ENCODE peak calls at places on chromosome 19, in eight cellular contexts. One of them, this sample, is unnamed.
A peak's percentile ranks its signal among the peaks of the same experiment; 100 is the strongest.

GRCh38 chr19:5064896-5065295 is 96.0 kb downstream of the KDM4B start:
- DNase-seq in IMR-90: no peak
- DNase-seq in thyroid gland: no peak
- DNase-seq in heart left ventricle: no peak
- DNase-seq in left ventricle myocardium inferior: no peak
- DNase-seq in K562: no peak
- DNase-seq in CD4-positive, alpha-beta memory T cell: no peak
- DNase-seq in ovary: no peak
- DNase-seq in this sample: no peak

GRCh38 chr19:33393286-33394005 is 19.9 kb downstream of the CEBPG start:
- DNase-seq in IMR-90: no peak
- DNase-seq in thyroid gland: peak; percentile 79
- DNase-seq in heart left ventricle: peak; percentile 53
- DNase-seq in left ventricle myocardium inferior: peak; percentile 16
- DNase-seq in K562: no peak
- DNase-seq in CD4-positive, alpha-beta memory T cell: no peak
- DNase-seq in ovary: peak; percentile 18
- DNase-seq in this sample: no peak

GRCh38 chr19:54209748-54210494 is 9.3 kb downstream of the RPS9 start:
- DNase-seq in IMR-90: peak; percentile 98
- DNase-seq in thyroid gland: peak; percentile 96
- DNase-seq in heart left ventricle: peak; percentile 85
- DNase-seq in left ventricle myocardium inferior: peak; percentile 80
- DNase-seq in K562: peak; percentile 68
- DNase-seq in CD4-positive, alpha-beta memory T cell: peak; percentile 23
- DNase-seq in ovary: peak; percentile 91
- DNase-seq in this sample: peak; percentile 97

GRCh38 chr19:7293795-7294570 is at the start of gene INSR:
- DNase-seq in IMR-90: peak; percentile 84
- DNase-seq in thyroid gland: peak; percentile 91
- DNase-seq in heart left ventricle: peak; percentile 93
- DNase-seq in left ventricle myocardium inferior: peak; percentile 91
- DNase-seq in K562: peak; percentile 98
- DNase-seq in CD4-positive, alpha-beta memory T cell: peak; percentile 6
- DNase-seq in ovary: peak; percentile 92
- DNase-seq in this sample: peak; percentile 87

GRCh38 chr19:5107432-5108122 is 138.7 kb downstream of the KDM4B start:
- DNase-seq in IMR-90: no peak
- DNase-seq in thyroid gland: no peak
- DNase-seq in heart left ventricle: no peak
- DNase-seq in left ventricle myocardium inferior: peak; percentile 51
- DNase-seq in K562: no peak
- DNase-seq in CD4-positive, alpha-beta memory T cell: no peak
- DNase-seq in ovary: no peak
- DNase-seq in this sample: no peak

GRCh38 chr19:39507715-39508364 is 7.1 kb upstream of the SELENOV start:
- DNase-seq in IMR-90: no peak
- DNase-seq in thyroid gland: no peak
- DNase-seq in heart left ventricle: no peak
- DNase-seq in left ventricle myocardium inferior: no peak
- DNase-seq in K562: no peak
- DNase-seq in CD4-positive, alpha-beta memory T cell: no peak
- DNase-seq in ovary: no peak
- DNase-seq in this sample: no peak

GRCh38 chr19:3692141-3693029 is 7.9 kb downstream of the PIP5K1C start:
- DNase-seq in IMR-90: no peak
- DNase-seq in thyroid gland: no peak
- DNase-seq in heart left ventricle: no peak
- DNase-seq in left ventricle myocardium inferior: no peak
- DNase-seq in K562: peak; percentile 64
- DNase-seq in CD4-positive, alpha-beta memory T cell: peak; percentile 38
- DNase-seq in ovary: no peak
- DNase-seq in this sample: no peak

GRCh38 chr19:8209111-8209964 is at the start of gene CERS4:
- DNase-seq in IMR-90: peak; percentile 20
- DNase-seq in thyroid gland: peak; percentile 79
- DNase-seq in heart left ventricle: peak; percentile 90
- DNase-seq in left ventricle myocardium inferior: peak; percentile 78
- DNase-seq in K562: peak; percentile 97
- DNase-seq in CD4-positive, alpha-beta memory T cell: peak; percentile 86
- DNase-seq in ovary: peak; percentile 85
- DNase-seq in this sample: peak; percentile 77

GRCh38 chr19:10712041-10712440 is 5.8 kb upstream of the DNM2 start:
- DNase-seq in IMR-90: no peak
- DNase-seq in thyroid gland: no peak
- DNase-seq in heart left ventricle: no peak
- DNase-seq in left ventricle myocardium inferior: no peak
- DNase-seq in K562: no peak
- DNase-seq in CD4-positive, alpha-beta memory T cell: no peak
- DNase-seq in ovary: no peak
- DNase-seq in this sample: no peak

GRCh38 chr19:57249329-57249728 is 8.9 kb downstream of the ZNF805 start:
- DNase-seq in IMR-90: peak; percentile 47
- DNase-seq in thyroid gland: no peak
- DNase-seq in heart left ventricle: no peak
- DNase-seq in left ventricle myocardium inferior: no peak
- DNase-seq in K562: no peak
- DNase-seq in CD4-positive, alpha-beta memory T cell: no peak
- DNase-seq in ovary: no peak
- DNase-seq in this sample: no peak

GRCh38 chr19:4023600-4024398 is 16.3 kb downstream of the PIAS4 start:
- DNase-seq in IMR-90: no peak
- DNase-seq in thyroid gland: no peak
- DNase-seq in heart left ventricle: no peak
- DNase-seq in left ventricle myocardium inferior: peak; percentile 47
- DNase-seq in K562: no peak
- DNase-seq in CD4-positive, alpha-beta memory T cell: no peak
- DNase-seq in ovary: no peak
- DNase-seq in this sample: no peak

GRCh38 chr19:17394891-17395415 is 957 bp upstream of the CCDC194 start:
- DNase-seq in IMR-90: peak; percentile 53
- DNase-seq in thyroid gland: peak; percentile 34
- DNase-seq in heart left ventricle: peak; percentile 82
- DNase-seq in left ventricle myocardium inferior: peak; percentile 68
- DNase-seq in K562: peak; percentile 84
- DNase-seq in CD4-positive, alpha-beta memory T cell: peak; percentile 24
- DNase-seq in ovary: peak; percentile 77
- DNase-seq in this sample: no peak

GRCh38 chr19:14118165-14119051 is 846 bp upstream of the PRKACA start:
- DNase-seq in IMR-90: peak; percentile 75
- DNase-seq in thyroid gland: peak; percentile 75
- DNase-seq in heart left ventricle: peak; percentile 83
- DNase-seq in left ventricle myocardium inferior: peak; percentile 77
- DNase-seq in K562: no peak
- DNase-seq in CD4-positive, alpha-beta memory T cell: peak; percentile 42
- DNase-seq in ovary: peak; percentile 90
- DNase-seq in this sample: peak; percentile 84

GRCh38 chr19:55441319-55441691 is 1.8 kb downstream of the SHISA7 start:
- DNase-seq in IMR-90: no peak
- DNase-seq in thyroid gland: no peak
- DNase-seq in heart left ventricle: no peak
- DNase-seq in left ventricle myocardium inferior: no peak
- DNase-seq in K562: no peak
- DNase-seq in CD4-positive, alpha-beta memory T cell: no peak
- DNase-seq in ovary: no peak
- DNase-seq in this sample: no peak

GRCh38 chr19:5609881-5610280 is 12.7 kb downstream of the SAFB2 start:
- DNase-seq in IMR-90: no peak
- DNase-seq in thyroid gland: no peak
- DNase-seq in heart left ventricle: no peak
- DNase-seq in left ventricle myocardium inferior: no peak
- DNase-seq in K562: no peak
- DNase-seq in CD4-positive, alpha-beta memory T cell: no peak
- DNase-seq in ovary: no peak
- DNase-seq in this sample: no peak

GRCh38 chr19:32809754-32810153 is 59.8 kb downstream of the SLC7A9 start:
- DNase-seq in IMR-90: no peak
- DNase-seq in thyroid gland: no peak
- DNase-seq in heart left ventricle: no peak
- DNase-seq in left ventricle myocardium inferior: no peak
- DNase-seq in K562: no peak
- DNase-seq in CD4-positive, alpha-beta memory T cell: no peak
- DNase-seq in ovary: no peak
- DNase-seq in this sample: no peak

GRCh38 chr19:7757358-7757757 is 5.7 kb upstream of the CLEC4M start:
- DNase-seq in IMR-90: no peak
- DNase-seq in thyroid gland: no peak
- DNase-seq in heart left ventricle: no peak
- DNase-seq in left ventricle myocardium inferior: no peak
- DNase-seq in K562: no peak
- DNase-seq in CD4-positive, alpha-beta memory T cell: no peak
- DNase-seq in ovary: no peak
- DNase-seq in this sample: no peak

GRCh38 chr19:7618771-7619510 is 10.4 kb downstream of the XAB2 start:
- DNase-seq in IMR-90: no peak
- DNase-seq in thyroid gland: peak; percentile 98
- DNase-seq in heart left ventricle: no peak
- DNase-seq in left ventricle myocardium inferior: no peak
- DNase-seq in K562: no peak
- DNase-seq in CD4-positive, alpha-beta memory T cell: no peak
- DNase-seq in ovary: no peak
- DNase-seq in this sample: peak; percentile 92

GRCh38 chr19:29775575-29775900 is 36.3 kb upstream of the CCNE1 start:
- DNase-seq in IMR-90: no peak
- DNase-seq in thyroid gland: no peak
- DNase-seq in heart left ventricle: peak; percentile 20
- DNase-seq in left ventricle myocardium inferior: no peak
- DNase-seq in K562: no peak
- DNase-seq in CD4-positive, alpha-beta memory T cell: no peak
- DNase-seq in ovary: no peak
- DNase-seq in this sample: no peak
- H3K27ac ChIP-seq in IMR-90: no peak overlapping the region
- H3K27ac ChIP-seq in thyroid gland: no peak overlapping the region
- H3K27ac ChIP-seq in heart left ventricle: no peak overlapping the region
- H3K27ac ChIP-seq in left ventricle myocardium inferior: no peak overlapping the region
- H3K27ac ChIP-seq in K562: no peak overlapping the region
- H3K27ac ChIP-seq in CD4-positive, alpha-beta memory T cell: no peak overlapping the region
- H3K27ac ChIP-seq in ovary: no peak overlapping the region
- H3K27ac ChIP-seq in this sample: no peak overlapping the region

DNA sequence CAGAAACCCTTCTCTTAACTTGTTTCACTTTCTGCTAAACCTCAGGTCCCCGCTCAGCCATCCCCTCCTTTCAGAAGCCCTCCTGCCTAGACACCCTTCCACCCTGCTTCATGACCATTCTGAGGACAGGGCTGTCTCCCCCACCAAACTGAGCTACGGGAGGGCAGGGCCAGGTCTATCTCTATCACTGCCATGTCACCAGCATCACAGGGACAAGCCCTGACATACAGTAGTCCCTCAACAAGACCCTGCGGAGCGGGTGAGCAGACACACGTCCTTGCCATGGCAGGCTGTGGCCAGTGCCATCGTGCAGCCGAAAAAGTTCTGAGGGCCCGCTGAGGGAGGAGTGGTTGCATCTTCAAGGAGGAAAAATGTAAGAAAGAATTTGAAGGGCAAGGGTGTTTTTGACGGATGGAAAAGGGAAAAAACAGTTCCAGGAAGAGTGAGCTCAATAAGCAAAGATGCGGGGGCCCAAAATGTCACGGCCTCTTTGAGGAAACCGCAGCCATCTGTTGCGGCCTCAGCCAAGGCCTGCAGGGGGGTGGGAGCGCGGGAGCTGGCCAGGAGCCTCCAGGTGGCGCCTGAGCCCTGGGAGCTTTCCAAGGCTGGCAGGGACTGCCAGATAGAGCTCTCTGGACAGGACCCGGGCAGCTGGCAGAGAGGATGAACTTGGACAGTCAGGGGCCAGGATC is 8.1 kb downstream of the PTGIR start:
- DNase-seq in IMR-90: peak; percentile 85
- DNase-seq in thyroid gland: peak; percentile 77
- DNase-seq in heart left ventricle: peak; percentile 80
- DNase-seq in left ventricle myocardium inferior: peak; percentile 71
- DNase-seq in K562: peak; percentile 65
- DNase-seq in CD4-positive, alpha-beta memory T cell: no peak
- DNase-seq in ovary: peak; percentile 69
- DNase-seq in this sample: no peak
- H3K4me1 ChIP-seq in IMR-90: peaks cover 26% of the 10 kb centered on the region
- H3K4me1 ChIP-seq in thyroid gland: no peaks in the 10 kb centered on the region
- H3K4me1 ChIP-seq in heart left ventricle: peaks cover 56% of the 10 kb centered on the region
- H3K4me1 ChIP-seq in left ventricle myocardium inferior: peaks cover 57% of the 10 kb centered on the region
- H3K4me1 ChIP-seq in K562: peaks cover 35% of the 10 kb centered on the region
- H3K4me1 ChIP-seq in CD4-positive, alpha-beta memory T cell: peaks cover 71% of the 10 kb centered on the region
- H3K4me1 ChIP-seq in ovary: no peaks in the 10 kb centered on the region
- H3K4me1 ChIP-seq in this sample: peaks cover 5% of the 10 kb centered on the region

GRCh38 chr19:50912727-50913716 is 1.8 kb upstream of the KLK4 start:
- DNase-seq in IMR-90: no peak
- DNase-seq in thyroid gland: no peak
- DNase-seq in heart left ventricle: no peak
- DNase-seq in left ventricle myocardium inferior: no peak
- DNase-seq in K562: peak; percentile 31
- DNase-seq in CD4-positive, alpha-beta memory T cell: no peak
- DNase-seq in ovary: no peak
- DNase-seq in this sample: no peak

GRCh38 chr19:50911206-50912101 is at the start of gene KLK4:
- DNase-seq in IMR-90: no peak
- DNase-seq in thyroid gland: no peak
- DNase-seq in heart left ventricle: no peak
- DNase-seq in left ventricle myocardium inferior: no peak
- DNase-seq in K562: no peak
- DNase-seq in CD4-positive, alpha-beta memory T cell: no peak
- DNase-seq in ovary: no peak
- DNase-seq in this sample: no peak

GRCh38 chr19:50910722-50911121 is 473 bp downstream of the KLK4 start:
- DNase-seq in IMR-90: no peak
- DNase-seq in thyroid gland: no peak
- DNase-seq in heart left ventricle: no peak
- DNase-seq in left ventricle myocardium inferior: no peak
- DNase-seq in K562: no peak
- DNase-seq in CD4-positive, alpha-beta memory T cell: no peak
- DNase-seq in ovary: no peak
- DNase-seq in this sample: no peak

GRCh38 chr19:50912102-50912599 is 956 bp upstream of the KLK4 start:
- DNase-seq in IMR-90: no peak
- DNase-seq in thyroid gland: no peak
- DNase-seq in heart left ventricle: no peak
- DNase-seq in left ventricle myocardium inferior: no peak
- DNase-seq in K562: no peak
- DNase-seq in CD4-positive, alpha-beta memory T cell: no peak
- DNase-seq in ovary: no peak
- DNase-seq in this sample: no peak

DNA sequence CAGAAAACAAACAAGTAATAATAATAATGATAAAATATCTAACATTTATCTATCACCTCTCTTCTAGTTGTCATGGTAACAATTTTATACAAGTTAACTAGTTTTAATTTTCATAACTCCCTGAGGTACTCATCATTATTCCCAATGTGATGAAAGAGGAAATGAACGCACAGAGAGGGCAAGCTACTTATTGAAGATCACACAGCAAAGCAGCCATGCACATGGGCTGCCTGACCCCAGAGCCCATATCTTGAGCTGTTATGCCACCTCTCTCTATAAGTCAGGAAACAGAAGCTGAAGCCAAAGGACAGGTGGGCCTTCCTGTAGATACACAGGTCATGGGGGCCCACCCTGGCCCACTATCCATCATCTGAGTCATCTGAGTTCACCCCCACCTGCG is 4.9 kb upstream of the KLK4 start:
- DNase-seq in IMR-90: no peak
- DNase-seq in thyroid gland: no peak
- DNase-seq in heart left ventricle: no peak
- DNase-seq in left ventricle myocardium inferior: no peak
- DNase-seq in K562: no peak
- DNase-seq in CD4-positive, alpha-beta memory T cell: no peak
- DNase-seq in ovary: no peak
- DNase-seq in this sample: no peak
- H3K27me3 ChIP-seq in IMR-90: peaks cover 5% of the 10 kb centered on the region
- H3K27me3 ChIP-seq in thyroid gland: no peaks in the 10 kb centered on the region
- H3K27me3 ChIP-seq in heart left ventricle: peaks cover 24% of the 10 kb centered on the region
- H3K27me3 ChIP-seq in left ventricle myocardium inferior: peaks cover 90% of the 10 kb centered on the region
- H3K27me3 ChIP-seq in K562: peaks cover 53% of the 10 kb centered on the region
- H3K27me3 ChIP-seq in CD4-positive, alpha-beta memory T cell: no peaks in the 10 kb centered on the region
- H3K27me3 ChIP-seq in ovary: no peaks in the 10 kb centered on the region
- H3K27me3 ChIP-seq in this sample: peaks cover 11% of the 10 kb centered on the region

GRCh38 chr19:31448221-31448657 is 99.0 kb upstream of the TSHZ3 start:
- DNase-seq in IMR-90: peak; percentile 89
- DNase-seq in thyroid gland: peak; percentile 95
- DNase-seq in heart left ventricle: peak; percentile 84
- DNase-seq in left ventricle myocardium inferior: peak; percentile 82
- DNase-seq in K562: no peak
- DNase-seq in CD4-positive, alpha-beta memory T cell: no peak
- DNase-seq in ovary: peak; percentile 40
- DNase-seq in this sample: peak; percentile 44
- H3K27ac ChIP-seq in IMR-90: peak overlapping the region; percentile 34
- H3K27ac ChIP-seq in thyroid gland: no peak overlapping the region
- H3K27ac ChIP-seq in heart left ventricle: peak overlapping the region; percentile 51
- H3K27ac ChIP-seq in left ventricle myocardium inferior: peak overlapping the region; percentile 66
- H3K27ac ChIP-seq in K562: no peak overlapping the region
- H3K27ac ChIP-seq in CD4-positive, alpha-beta memory T cell: no peak overlapping the region
- H3K27ac ChIP-seq in ovary: no peak overlapping the region
- H3K27ac ChIP-seq in this sample: no peak overlapping the region